ENCODE peak calls at places on chromosome 4, in four cellular contexts. Z, U, J and W are unnamed samples.

GRCh38 chr4:138414202-138414601 is 172.1 kb upstream of the SLC7A11 start:
- DNase-seq in Z (no peak), U (no peak), J (no peak), W (no peak)

GRCh38 chr4:80268081-80268823 is 1.8 kb downstream of the FGF5 start:
- DNase-seq in Z (no peak), U (no peak), J (no peak), W (no peak)

GRCh38 chr4:108109111-108109510 is 59.6 kb downstream of the LEF1 start:
- DNase-seq in Z (no peak), U (no peak), J (no peak), W (no peak)

GRCh38 chr4:76147454-76148141 is 599 bp downstream of the NUP54 start:
- DNase-seq in Z (peak), U (peak), J (peak), W (peak)

GRCh38 chr4:153931804-153932203 is 142.9 kb upstream of the SFRP2 start:
- DNase-seq in Z (no peak), U (no peak), J (no peak), W (no peak)

GRCh38 chr4:92101609-92102231 is 202.0 kb upstream of the GRID2 start:
- DNase-seq in Z (no peak), U (no peak), J (no peak), W (no peak)

GRCh38 chr4:185987976-185988627 is 80.9 kb upstream of the TLR3 start:
- DNase-seq in Z (no peak), U (no peak), J (no peak), W (no peak)

GRCh38 chr4:148171596-148171995 is 270.6 kb downstream of the NR3C2 start:
- DNase-seq in Z (no peak), U (no peak), J (no peak), W (no peak)

GRCh38 chr4:18291313-18291712 is 269.8 kb upstream of the LCORL start:
- DNase-seq in Z (no peak), U (no peak), J (no peak), W (no peak)

GRCh38 chr4:170090667-170091052 is 904 bp upstream of the AADAT start:
- DNase-seq in Z (no peak), U (no peak), J (no peak), W (no peak)

GRCh38 chr4:3202836-3203820 is 45.8 kb upstream of the MSANTD1 start:
- DNase-seq in Z (no peak), U (no peak), J (no peak), W (no peak)

GRCh38 chr4:20639346-20639745 is 60.9 kb upstream of the PACRGL start:
- DNase-seq in Z (no peak), U (no peak), J (no peak), W (no peak)

GRCh38 chr4:176286728-176287127 is 17.7 kb upstream of the ASB5 start:
- DNase-seq in Z (no peak), U (no peak), J (no peak), W (no peak)

GRCh38 chr4:133799916-133800315 is 401.7 kb downstream of the PABPC4L start:
- DNase-seq in Z (no peak), U (no peak), J (no peak), W (no peak)

GRCh38 chr4:48752726-48753125 is 27.4 kb downstream of the FRYL start:
- DNase-seq in Z (no peak), U (no peak), J (no peak), W (no peak)

GRCh38 chr4:22485751-22486150 is 30.1 kb downstream of the ADGRA3 start:
- DNase-seq in Z (no peak), U (no peak), J (no peak), W (no peak)

GRCh38 chr4:96131186-96131585 is 291.3 kb downstream of the PDHA2 start:
- DNase-seq in Z (no peak), U (no peak), J (no peak), W (no peak)

GRCh38 chr4:89894654-89895652 is at the start of gene MMRN1:
- DNase-seq in Z (no peak), U (no peak), J (no peak), W (no peak)
- TF ChIP-seq POLR2A in Z (no peak), U (no peak), J (no peak), W (no peak)

DNA sequence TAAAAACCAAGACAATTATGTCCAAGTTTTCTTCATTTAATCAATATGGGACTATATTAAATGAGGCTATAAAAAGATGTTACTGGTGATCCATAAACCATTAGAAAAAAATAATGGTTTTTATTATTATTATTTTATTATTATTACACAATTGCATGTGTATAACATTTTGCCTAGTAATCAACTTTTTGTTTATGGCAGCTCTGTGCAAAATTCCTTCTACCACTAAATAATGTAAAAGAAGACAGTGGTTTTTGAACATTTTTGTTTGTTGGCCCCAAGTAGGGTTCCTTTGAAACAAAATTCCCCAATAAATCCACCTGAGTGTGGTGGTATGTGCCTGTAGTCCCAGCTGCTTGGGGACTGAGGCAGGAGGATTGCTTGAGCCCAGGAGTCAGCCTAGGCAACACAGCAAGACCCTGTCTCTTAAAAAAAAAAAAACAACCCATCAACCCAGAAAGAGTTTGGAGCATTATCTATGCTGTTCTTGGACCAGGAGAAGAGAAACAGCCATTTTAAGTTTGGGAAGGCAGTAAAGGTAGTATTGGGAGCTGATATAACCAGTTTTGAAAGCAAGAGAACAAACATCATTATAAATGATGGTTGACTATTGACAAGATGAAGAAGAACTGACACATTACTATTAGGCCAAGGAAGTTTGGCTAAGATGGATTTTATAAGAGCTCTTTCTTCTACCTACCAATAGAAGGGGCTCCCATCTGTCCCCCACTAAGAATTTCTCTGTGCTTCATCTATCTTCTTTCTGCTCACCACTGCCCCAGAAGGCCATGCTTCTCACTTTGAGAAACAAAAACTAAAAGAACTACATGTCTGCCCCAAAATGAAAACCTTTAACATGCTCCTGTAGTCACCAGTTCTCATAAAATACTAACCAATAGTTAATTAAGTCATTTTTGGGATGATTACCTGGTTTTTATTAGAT is 2.2 kb downstream of the TMEM156 start:
- DNase-seq in Z (peak), U (no peak), J (no peak), W (no peak)
- TF ChIP-seq POLR2A in Z (no peak), U (no peak), J (no peak), W (no peak)

DNA sequence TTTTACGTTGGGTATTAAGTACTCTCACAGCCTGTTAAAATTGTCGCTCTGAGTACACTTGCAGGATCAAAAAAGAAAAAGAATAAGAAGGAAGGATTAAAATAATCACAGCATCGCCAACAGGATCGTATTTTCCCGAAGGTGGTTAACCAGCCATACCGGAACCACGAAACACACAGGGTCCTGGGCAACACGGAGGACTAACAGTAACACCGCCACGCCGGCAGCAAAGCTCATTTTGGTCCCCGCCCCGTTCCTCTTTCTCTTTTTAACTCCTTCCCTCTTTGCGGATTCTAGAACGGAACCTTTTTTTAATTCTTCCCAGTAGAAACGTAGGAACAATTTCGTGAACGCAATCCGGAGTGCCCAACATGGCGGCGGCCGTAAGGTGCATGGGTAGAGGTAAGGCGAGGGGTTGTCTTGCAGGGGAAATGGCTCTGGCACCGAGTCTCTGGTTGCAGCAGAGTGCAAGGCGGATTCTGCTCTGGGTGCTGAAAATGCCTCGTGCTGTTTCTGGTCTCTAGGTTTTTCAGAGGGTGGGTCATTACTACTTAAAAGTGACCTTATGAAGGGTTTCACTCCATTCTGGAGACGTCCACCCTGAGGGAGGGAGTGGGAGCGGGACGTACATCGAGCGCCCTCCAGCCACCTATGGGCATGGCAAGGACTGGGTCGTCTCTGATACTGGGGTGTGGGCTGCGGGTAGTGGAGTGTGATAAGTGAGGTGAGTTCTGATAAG is at the start of gene MRPL1:
- DNase-seq in Z (peak), U (peak), J (peak), W (peak)
- TF ChIP-seq POLR2A in Z (peak), U (peak), J (no peak), W (peak)

GRCh38 chr4:1177274-1178141 is 5.1 kb upstream of the SPON2 start:
- DNase-seq in Z (no peak), U (peak), J (no peak), W (peak)
- TF ChIP-seq POLR2A in Z (no peak), U (no peak), J (no peak), W (no peak)

GRCh38 chr4:68349361-68350360 is at the start of gene YTHDC1:
- DNase-seq in Z (peak), U (peak), J (peak), W (peak)
- TF ChIP-seq POLR2A in Z (peak), U (peak), J (peak), W (peak)

GRCh38 chr4:15003441-15003890 is 1.2 kb downstream of the CPEB2 start:
- DNase-seq in Z (no peak), U (peak), J (peak), W (peak)

GRCh38 chr4:15003891-15004700 is 1.8 kb downstream of the CPEB2 start:
- DNase-seq in Z (no peak), U (peak), J (peak), W (peak)

GRCh38 chr4:15001248-15001824 is 945 bp upstream of the CPEB2 start:
- DNase-seq in Z (peak), U (peak), J (peak), W (peak)

GRCh38 chr4:15001825-15002658 is at the start of gene CPEB2:
- DNase-seq in Z (peak), U (peak), J (peak), W (peak)

DNA sequence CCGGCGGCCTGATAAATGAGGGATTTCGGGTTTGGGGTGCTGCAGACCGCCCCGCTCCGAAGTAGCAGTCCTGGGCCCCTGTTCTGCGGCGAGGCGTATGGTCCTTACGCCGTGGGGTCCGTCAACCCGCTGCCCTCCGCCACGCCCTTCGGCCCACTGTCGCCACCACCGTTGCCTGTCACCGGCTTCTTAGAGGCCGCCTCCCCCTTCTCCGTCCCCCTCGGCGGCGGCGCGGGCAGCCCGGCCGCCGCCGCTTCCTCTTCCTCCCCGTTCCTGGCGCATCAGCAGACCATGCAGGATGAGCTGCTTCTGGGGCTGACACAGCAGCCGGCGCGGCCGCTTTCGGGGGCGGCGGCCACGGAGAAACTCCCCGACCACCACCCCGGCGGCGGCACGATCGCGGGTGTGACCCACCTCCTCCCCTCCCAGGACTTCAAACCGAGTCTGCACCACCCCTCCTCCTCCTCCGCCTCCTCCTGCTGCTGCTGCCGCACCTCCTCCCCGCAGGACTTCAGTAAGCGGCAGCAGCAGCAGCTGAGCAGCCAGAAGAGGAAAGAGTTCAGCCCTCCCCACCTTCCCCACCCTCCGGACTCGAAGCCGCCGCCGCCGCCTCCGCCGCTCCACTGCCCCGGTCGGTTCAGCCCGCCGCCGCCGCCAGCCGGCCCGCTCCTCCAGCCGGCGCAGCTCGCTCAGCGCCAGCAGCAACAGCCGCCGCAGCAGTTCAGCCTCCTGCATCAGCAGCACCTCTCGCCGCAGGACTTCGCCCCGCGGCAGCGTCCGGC is 569 bp downstream of the CPEB2 start:
- DNase-seq in Z (peak), U (peak), J (peak), W (peak)
- TF ChIP-seq POLR2A in Z (peak), U (peak), J (no peak), W (no peak)

GRCh38 chr4:41934813-41935651 is at the start of gene TMEM33:
- DNase-seq in Z (peak), U (peak), J (peak), W (peak)
- TF ChIP-seq POLR2A in Z (peak), U (peak), J (no peak), W (peak)